ENCODE peak calls at places on chromosomes 6 and 20, in five cellular contexts. One of them, this sample, is unnamed.

GRCh38 chr6:3962897-3963296 is 113.7 kb downstream of the FAM50B start:
- DNase-seq in lower lobe of right lung: no peak
- DNase-seq in cardiac muscle cell: peak
- DNase-seq in H9: no peak
- DNase-seq in OCI-LY7: no peak
- DNase-seq in this sample: no peak

GRCh38 chr6:1872649-1873131 is 263.0 kb downstream of the FOXC1 start:
- DNase-seq in lower lobe of right lung: no peak
- DNase-seq in H9: no peak
- DNase-seq in cardiac muscle cell: peak
- DNase-seq in OCI-LY7: no peak
- DNase-seq in this sample: no peak

GRCh38 chr6:118801257-118801656 is 92.7 kb upstream of the ASF1A start:
- DNase-seq in H9: no peak
- DNase-seq in cardiac muscle cell: no peak
- DNase-seq in OCI-LY7: no peak
- DNase-seq in lower lobe of right lung: no peak
- DNase-seq in this sample: no peak

GRCh38 chr6:79257381-79258205 is 23.1 kb upstream of the HMGN3 start:
- DNase-seq in H9: no peak
- DNase-seq in OCI-LY7: no peak
- DNase-seq in lower lobe of right lung: no peak
- DNase-seq in cardiac muscle cell: peak
- DNase-seq in this sample: peak

GRCh38 chr6:6591778-6592388 is 3.4 kb downstream of the LY86 start:
- DNase-seq in cardiac muscle cell: no peak
- DNase-seq in OCI-LY7: peak
- DNase-seq in H9: no peak
- DNase-seq in lower lobe of right lung: no peak
- DNase-seq in this sample: no peak

GRCh38 chr6:147204060-147204785 is at the start of gene STXBP5:
- DNase-seq in H9: peak
- DNase-seq in lower lobe of right lung: peak
- DNase-seq in cardiac muscle cell: peak
- DNase-seq in OCI-LY7: peak
- DNase-seq in this sample: peak

GRCh38 chr6:115934145-115934544 is 126.5 kb downstream of the FRK start:
- DNase-seq in cardiac muscle cell: no peak
- DNase-seq in lower lobe of right lung: no peak
- DNase-seq in H9: no peak
- DNase-seq in OCI-LY7: no peak
- DNase-seq in this sample: no peak

GRCh38 chr6:79009819-79010218 is 68.2 kb downstream of the PHIP start:
- DNase-seq in OCI-LY7: no peak
- DNase-seq in H9: no peak
- DNase-seq in lower lobe of right lung: no peak
- DNase-seq in cardiac muscle cell: no peak
- DNase-seq in this sample: no peak

GRCh38 chr6:97626586-97627441 is 343.8 kb upstream of the MMS22L start:
- DNase-seq in OCI-LY7: peak
- DNase-seq in H9: no peak
- DNase-seq in lower lobe of right lung: no peak
- DNase-seq in cardiac muscle cell: no peak
- DNase-seq in this sample: no peak

GRCh38 chr6:28211840-28212509 is 13.1 kb upstream of the ZSCAN9 start:
- DNase-seq in OCI-LY7: no peak
- DNase-seq in H9: peak
- DNase-seq in lower lobe of right lung: no peak
- DNase-seq in cardiac muscle cell: no peak
- DNase-seq in this sample: peak

GRCh38 chr6:78308025-78308424 is 559.3 kb upstream of the IRAK1BP1 start:
- DNase-seq in cardiac muscle cell: no peak
- DNase-seq in lower lobe of right lung: no peak
- DNase-seq in H9: peak
- DNase-seq in OCI-LY7: no peak
- DNase-seq in this sample: no peak

GRCh38 chr6:56724455-56724854 is 81.8 kb upstream of the DST start:
- DNase-seq in OCI-LY7: no peak
- DNase-seq in H9: no peak
- DNase-seq in cardiac muscle cell: peak
- DNase-seq in lower lobe of right lung: no peak
- DNase-seq in this sample: no peak

GRCh38 chr6:35496851-35497570 is at the start of gene TEAD3:
- DNase-seq in cardiac muscle cell: peak
- DNase-seq in OCI-LY7: peak
- DNase-seq in lower lobe of right lung: peak
- DNase-seq in H9: peak
- DNase-seq in this sample: peak

GRCh38 chr6:15464211-15464725 is 198.6 kb downstream of the DTNBP1 start:
- DNase-seq in cardiac muscle cell: no peak
- DNase-seq in H9: peak
- DNase-seq in OCI-LY7: peak
- DNase-seq in lower lobe of right lung: no peak
- DNase-seq in this sample: peak

GRCh38 chr20:24657211-24657610 is 187.8 kb downstream of the SYNDIG1 start:
- DNase-seq in lower lobe of right lung: no peak
- DNase-seq in H9: no peak
- DNase-seq in OCI-LY7: no peak
- DNase-seq in cardiac muscle cell: peak
- DNase-seq in this sample: no peak

GRCh38 chr6:155261146-155261900 is 2.5 kb upstream of the CLDN20 start:
- DNase-seq in OCI-LY7: no peak
- DNase-seq in cardiac muscle cell: no peak
- DNase-seq in lower lobe of right lung: no peak
- DNase-seq in H9: peak
- DNase-seq in this sample: peak

GRCh38 chr6:166707045-166707444 is 80.0 kb upstream of the RPS6KA2 start:
- DNase-seq in lower lobe of right lung: peak
- DNase-seq in H9: peak
- DNase-seq in cardiac muscle cell: peak
- DNase-seq in OCI-LY7: no peak
- DNase-seq in this sample: peak

GRCh38 chr6:90765895-90766294 is 179.0 kb upstream of the MAP3K7 start:
- DNase-seq in H9: no peak
- DNase-seq in lower lobe of right lung: no peak
- DNase-seq in cardiac muscle cell: no peak
- DNase-seq in OCI-LY7: no peak
- DNase-seq in this sample: no peak

GRCh38 chr6:44661221-44661609 is 273.7 kb downstream of the CDC5L start:
- DNase-seq in H9: no peak
- DNase-seq in lower lobe of right lung: no peak
- DNase-seq in OCI-LY7: no peak
- DNase-seq in cardiac muscle cell: no peak
- DNase-seq in this sample: no peak

GRCh38 chr20:11847827-11848226 is 69.9 kb upstream of the BTBD3 start:
- DNase-seq in OCI-LY7: no peak
- DNase-seq in lower lobe of right lung: no peak
- DNase-seq in cardiac muscle cell: no peak
- DNase-seq in H9: no peak
- DNase-seq in this sample: no peak

GRCh38 chr20:37350655-37351574 is 5.0 kb downstream of the SRC start:
- DNase-seq in cardiac muscle cell: peak
- DNase-seq in OCI-LY7: no peak
- DNase-seq in lower lobe of right lung: no peak
- DNase-seq in H9: no peak
- DNase-seq in this sample: no peak

GRCh38 chr20:53621482-53622246 is 28.0 kb upstream of the ZNF217 start:
- DNase-seq in H9: no peak
- DNase-seq in OCI-LY7: peak
- DNase-seq in lower lobe of right lung: no peak
- DNase-seq in cardiac muscle cell: peak
- DNase-seq in this sample: peak

GRCh38 chr20:25220021-25220730 is 24.7 kb downstream of the ENTPD6 start:
- DNase-seq in lower lobe of right lung: no peak
- DNase-seq in cardiac muscle cell: peak
- DNase-seq in OCI-LY7: peak
- DNase-seq in H9: no peak
- DNase-seq in this sample: peak

GRCh38 chr20:63188641-63189321 is 27.1 kb downstream of the YTHDF1 start:
- DNase-seq in OCI-LY7: peak
- DNase-seq in H9: no peak
- DNase-seq in cardiac muscle cell: no peak
- DNase-seq in lower lobe of right lung: no peak
- DNase-seq in this sample: no peak

GRCh38 chr20:53556267-53556897 is 37.3 kb downstream of the ZNF217 start:
- DNase-seq in lower lobe of right lung: no peak
- DNase-seq in OCI-LY7: no peak
- DNase-seq in H9: no peak
- DNase-seq in cardiac muscle cell: no peak
- DNase-seq in this sample: no peak

GRCh38 chr20:48975955-48976354 is 54.4 kb downstream of the ARFGEF2 start:
- DNase-seq in cardiac muscle cell: no peak
- DNase-seq in OCI-LY7: no peak
- DNase-seq in lower lobe of right lung: no peak
- DNase-seq in H9: no peak
- DNase-seq in this sample: no peak

GRCh38 chr20:61690993-61691840 is 374.5 kb downstream of the TAF4 start:
- DNase-seq in cardiac muscle cell: no peak
- DNase-seq in lower lobe of right lung: peak
- DNase-seq in OCI-LY7: no peak
- DNase-seq in H9: no peak
- DNase-seq in this sample: no peak

GRCh38 chr20:39412091-39412490 is 449.9 kb downstream of the DHX35 start:
- DNase-seq in cardiac muscle cell: no peak
- DNase-seq in lower lobe of right lung: no peak
- DNase-seq in OCI-LY7: no peak
- DNase-seq in H9: no peak
- DNase-seq in this sample: no peak
- TF ChIP-seq CTCF in cardiac muscle cell: no peak
- TF ChIP-seq CTCF in lower lobe of right lung: no peak
- TF ChIP-seq CTCF in OCI-LY7: no peak
- TF ChIP-seq CTCF in H9: no peak
- TF ChIP-seq CTCF in this sample: no peak

GRCh38 chr6:51490101-51490500 is 597.3 kb downstream of the PKHD1 start:
- DNase-seq in cardiac muscle cell: no peak
- DNase-seq in OCI-LY7: no peak
- DNase-seq in H9: no peak
- DNase-seq in lower lobe of right lung: no peak
- DNase-seq in this sample: no peak

GRCh38 chr6:51489133-51489532 is 598.3 kb downstream of the PKHD1 start:
- DNase-seq in OCI-LY7: no peak
- DNase-seq in lower lobe of right lung: no peak
- DNase-seq in cardiac muscle cell: no peak
- DNase-seq in H9: no peak
- DNase-seq in this sample: no peak

GRCh38 chr6:51495806-51496380 is 591.5 kb downstream of the PKHD1 start:
- DNase-seq in cardiac muscle cell: no peak
- DNase-seq in OCI-LY7: no peak
- DNase-seq in lower lobe of right lung: no peak
- DNase-seq in H9: no peak
- DNase-seq in this sample: no peak

GRCh38 chr6:51495016-51495805 is 592.2 kb downstream of the PKHD1 start:
- DNase-seq in lower lobe of right lung: no peak
- DNase-seq in H9: no peak
- DNase-seq in cardiac muscle cell: no peak
- DNase-seq in OCI-LY7: no peak
- DNase-seq in this sample: no peak

DNA sequence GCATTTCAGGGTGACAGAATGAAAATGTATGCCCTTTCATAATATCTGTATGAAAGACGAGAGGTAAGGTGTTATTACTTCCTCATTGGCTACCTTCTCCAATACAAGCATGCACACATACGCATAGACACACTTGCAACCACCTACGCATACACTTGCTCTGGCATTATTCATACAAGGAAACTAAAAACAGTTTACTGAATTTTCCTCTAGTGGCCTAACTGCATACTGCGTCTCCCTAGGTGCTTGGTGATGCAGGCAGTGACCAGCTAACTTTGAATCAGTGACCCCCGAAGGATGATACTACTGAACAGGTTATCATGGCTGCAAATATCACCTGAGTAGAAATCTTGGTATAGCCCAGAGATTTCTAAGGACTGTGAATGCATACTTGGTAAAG is 593.1 kb downstream of the PKHD1 start:
- DNase-seq in OCI-LY7: no peak
- DNase-seq in cardiac muscle cell: no peak
- DNase-seq in lower lobe of right lung: no peak
- DNase-seq in H9: no peak
- DNase-seq in this sample: no peak
- TF ChIP-seq CTCF in OCI-LY7: no peak
- TF ChIP-seq CTCF in cardiac muscle cell: no peak
- TF ChIP-seq CTCF in lower lobe of right lung: no peak
- TF ChIP-seq CTCF in H9: peak
- TF ChIP-seq CTCF in this sample: no peak

GRCh38 chr20:50957798-50958732 is at the start of gene DPM1:
- DNase-seq in lower lobe of right lung: peak
- DNase-seq in cardiac muscle cell: peak
- DNase-seq in H9: peak
- DNase-seq in OCI-LY7: peak
- DNase-seq in this sample: peak

GRCh38 chr20:50958733-50959542 is at the start of gene MOCS3:
- DNase-seq in OCI-LY7: peak
- DNase-seq in cardiac muscle cell: peak
- DNase-seq in lower lobe of right lung: peak
- DNase-seq in H9: peak
- DNase-seq in this sample: peak

GRCh38 chr20:50953821-50954220 is 4.5 kb downstream of the DPM1 start:
- DNase-seq in OCI-LY7: no peak
- DNase-seq in lower lobe of right lung: no peak
- DNase-seq in H9: no peak
- DNase-seq in cardiac muscle cell: no peak
- DNase-seq in this sample: no peak

GRCh38 chr20:50959543-50960126 is 1.0 kb downstream of the MOCS3 start:
- DNase-seq in cardiac muscle cell: no peak
- DNase-seq in OCI-LY7: no peak
- DNase-seq in H9: no peak
- DNase-seq in lower lobe of right lung: peak
- DNase-seq in this sample: no peak

GRCh38 chr20:50957276-50957675 is 1.1 kb downstream of the DPM1 start:
- DNase-seq in cardiac muscle cell: peak
- DNase-seq in H9: no peak
- DNase-seq in OCI-LY7: peak
- DNase-seq in lower lobe of right lung: no peak
- DNase-seq in this sample: no peak
- TF ChIP-seq CTCF in cardiac muscle cell: no peak
- TF ChIP-seq CTCF in H9: no peak
- TF ChIP-seq CTCF in OCI-LY7: no peak
- TF ChIP-seq CTCF in lower lobe of right lung: no peak
- TF ChIP-seq CTCF in this sample: no peak

GRCh38 chr6:168122011-168122410 is 43.0 kb upstream of the FRMD1 start:
- DNase-seq in lower lobe of right lung: no peak
- DNase-seq in H9: peak
- DNase-seq in OCI-LY7: no peak
- DNase-seq in cardiac muscle cell: no peak
- DNase-seq in this sample: no peak
- TF ChIP-seq CTCF in lower lobe of right lung: no peak
- TF ChIP-seq CTCF in H9: no peak
- TF ChIP-seq CTCF in OCI-LY7: no peak
- TF ChIP-seq CTCF in cardiac muscle cell: no peak
- TF ChIP-seq CTCF in this sample: no peak

GRCh38 chr20:1646975-1647431 is 10.6 kb downstream of the SIRPG start:
- DNase-seq in H9: no peak
- DNase-seq in OCI-LY7: no peak
- DNase-seq in lower lobe of right lung: no peak
- DNase-seq in cardiac muscle cell: no peak
- DNase-seq in this sample: peak
- TF ChIP-seq CTCF in H9: no peak
- TF ChIP-seq CTCF in OCI-LY7: no peak
- TF ChIP-seq CTCF in lower lobe of right lung: no peak
- TF ChIP-seq CTCF in cardiac muscle cell: no peak
- TF ChIP-seq CTCF in this sample: no peak

This sample was measured in activated CD8-positive, alpha-beta T cell treated with anti-CD3 and anti-CD28 coated beads for 36 hours.